ENCODE peak calls at places on chromosomes 12 and 14, in six cellular contexts. One of them, this sample, is unnamed. For H3K4me1, the result is how much of the 10 kb centered on the place peaks cover.

GRCh38 chr14:72781476-72782181 is 112.3 kb downstream of the DPF3 start:
- DNase-seq in HCT116: no peak
- DNase-seq in heart right ventricle: no peak
- DNase-seq in CD4-positive, alpha-beta memory T cell: no peak
- DNase-seq in A549: peak
- DNase-seq in pancreas: no peak
- DNase-seq in this sample: peak

GRCh38 chr12:110993425-110993824 is 73.0 kb upstream of the MYL2 start:
- DNase-seq in HCT116: no peak
- DNase-seq in heart right ventricle: no peak
- DNase-seq in CD4-positive, alpha-beta memory T cell: no peak
- DNase-seq in A549: peak
- DNase-seq in pancreas: no peak
- DNase-seq in this sample: no peak

GRCh38 chr12:100793182-100793581 is 1.4 kb upstream of the ANO4 start:
- DNase-seq in HCT116: peak
- DNase-seq in heart right ventricle: no peak
- DNase-seq in CD4-positive, alpha-beta memory T cell: no peak
- DNase-seq in A549: no peak
- DNase-seq in pancreas: no peak
- DNase-seq in this sample: no peak

GRCh38 chr12:14558377-14559051 is 9.2 kb downstream of the PLBD1 start:
- DNase-seq in HCT116: no peak
- DNase-seq in heart right ventricle: no peak
- DNase-seq in CD4-positive, alpha-beta memory T cell: no peak
- DNase-seq in A549: no peak
- DNase-seq in pancreas: no peak
- DNase-seq in this sample: no peak

GRCh38 chr14:92217956-92218355 is 96.2 kb downstream of the CPSF2 start:
- DNase-seq in HCT116: no peak
- DNase-seq in heart right ventricle: no peak
- DNase-seq in CD4-positive, alpha-beta memory T cell: no peak
- DNase-seq in A549: no peak
- DNase-seq in pancreas: no peak
- DNase-seq in this sample: no peak

GRCh38 chr14:104827173-104828055 is 26.5 kb downstream of the ZBTB42 start:
- DNase-seq in HCT116: peak
- DNase-seq in heart right ventricle: peak
- DNase-seq in CD4-positive, alpha-beta memory T cell: peak
- DNase-seq in A549: peak
- DNase-seq in pancreas: no peak
- DNase-seq in this sample: peak

GRCh38 chr14:104146651-104147345 is 8.4 kb downstream of the KIF26A start:
- DNase-seq in HCT116: no peak
- DNase-seq in heart right ventricle: no peak
- DNase-seq in CD4-positive, alpha-beta memory T cell: no peak
- DNase-seq in A549: no peak
- DNase-seq in pancreas: no peak
- DNase-seq in this sample: no peak

GRCh38 chr12:120453060-120453761 is 7.0 kb downstream of the GATC start:
- DNase-seq in HCT116: no peak
- DNase-seq in heart right ventricle: no peak
- DNase-seq in CD4-positive, alpha-beta memory T cell: no peak
- DNase-seq in A549: no peak
- DNase-seq in pancreas: no peak
- DNase-seq in this sample: no peak

GRCh38 chr12:45619736-45620135 is 109.8 kb upstream of the ARID2 start:
- DNase-seq in HCT116: no peak
- DNase-seq in heart right ventricle: no peak
- DNase-seq in CD4-positive, alpha-beta memory T cell: no peak
- DNase-seq in A549: no peak
- DNase-seq in pancreas: no peak
- DNase-seq in this sample: no peak

GRCh38 chr14:106044949-106045596 is 518.7 kb downstream of the TMEM121 start:
- DNase-seq in HCT116: peak
- DNase-seq in heart right ventricle: peak
- DNase-seq in CD4-positive, alpha-beta memory T cell: peak
- DNase-seq in A549: peak
- DNase-seq in pancreas: peak
- DNase-seq in this sample: no peak

GRCh38 chr14:73467377-73467776 is 9.0 kb upstream of the NUMB start:
- DNase-seq in HCT116: no peak
- DNase-seq in heart right ventricle: no peak
- DNase-seq in CD4-positive, alpha-beta memory T cell: no peak
- DNase-seq in A549: no peak
- DNase-seq in pancreas: no peak
- DNase-seq in this sample: no peak

GRCh38 chr12:120640840-120641833 is 711 bp downstream of the CABP1 start:
- DNase-seq in HCT116: no peak
- DNase-seq in heart right ventricle: peak
- DNase-seq in CD4-positive, alpha-beta memory T cell: peak
- DNase-seq in A549: peak
- DNase-seq in pancreas: peak
- DNase-seq in this sample: peak

GRCh38 chr14:52835122-52835903 is 43.9 kb upstream of the GNPNAT1 start:
- DNase-seq in HCT116: peak
- DNase-seq in heart right ventricle: no peak
- DNase-seq in CD4-positive, alpha-beta memory T cell: no peak
- DNase-seq in A549: peak
- DNase-seq in pancreas: no peak
- DNase-seq in this sample: peak

GRCh38 chr14:102131741-102132140 is 8.0 kb upstream of the WDR20 start:
- DNase-seq in HCT116: no peak
- DNase-seq in heart right ventricle: no peak
- DNase-seq in CD4-positive, alpha-beta memory T cell: no peak
- DNase-seq in A549: no peak
- DNase-seq in pancreas: no peak
- DNase-seq in this sample: no peak

GRCh38 chr14:64875350-64875749 is 4.4 kb downstream of the SPTB start:
- DNase-seq in HCT116: no peak
- DNase-seq in heart right ventricle: no peak
- DNase-seq in CD4-positive, alpha-beta memory T cell: no peak
- DNase-seq in A549: no peak
- DNase-seq in pancreas: no peak
- DNase-seq in this sample: no peak

GRCh38 chr12:80565276-80565675 is 121.2 kb downstream of the PTPRQ start:
- DNase-seq in HCT116: no peak
- DNase-seq in heart right ventricle: no peak
- DNase-seq in CD4-positive, alpha-beta memory T cell: no peak
- DNase-seq in A549: no peak
- DNase-seq in pancreas: no peak
- DNase-seq in this sample: no peak

GRCh38 chr12:1836854-1837411 is 16.6 kb downstream of the LRTM2 start:
- DNase-seq in HCT116: no peak
- DNase-seq in heart right ventricle: no peak
- DNase-seq in CD4-positive, alpha-beta memory T cell: no peak
- DNase-seq in A549: no peak
- DNase-seq in pancreas: no peak
- DNase-seq in this sample: no peak

GRCh38 chr12:31874961-31875608 is 84.1 kb upstream of the RESF1 start:
- DNase-seq in HCT116: no peak
- DNase-seq in heart right ventricle: peak
- DNase-seq in CD4-positive, alpha-beta memory T cell: peak
- DNase-seq in A549: peak
- DNase-seq in pancreas: peak
- DNase-seq in this sample: no peak

GRCh38 chr12:74365178-74365964 is 172.3 kb upstream of the ATXN7L3B start:
- DNase-seq in HCT116: no peak
- DNase-seq in heart right ventricle: no peak
- DNase-seq in CD4-positive, alpha-beta memory T cell: no peak
- DNase-seq in A549: peak
- DNase-seq in pancreas: no peak
- DNase-seq in this sample: no peak

GRCh38 chr14:56065621-56066295 is 52.5 kb upstream of the PELI2 start:
- DNase-seq in HCT116: no peak
- DNase-seq in heart right ventricle: no peak
- DNase-seq in CD4-positive, alpha-beta memory T cell: no peak
- DNase-seq in A549: no peak
- DNase-seq in pancreas: no peak
- DNase-seq in this sample: no peak

GRCh38 chr14:93013368-93013719 is 90.4 kb downstream of the CHGA start:
- DNase-seq in HCT116: no peak
- DNase-seq in heart right ventricle: no peak
- DNase-seq in CD4-positive, alpha-beta memory T cell: no peak
- DNase-seq in A549: no peak
- DNase-seq in pancreas: no peak
- DNase-seq in this sample: no peak

GRCh38 chr12:50317198-50317597 is 33.9 kb upstream of the LIMA1 start:
- DNase-seq in HCT116: no peak
- DNase-seq in heart right ventricle: no peak
- DNase-seq in CD4-positive, alpha-beta memory T cell: no peak
- DNase-seq in A549: peak
- DNase-seq in pancreas: no peak
- DNase-seq in this sample: no peak

GRCh38 chr14:85534435-85534834 is 4.5 kb downstream of the FLRT2 start:
- DNase-seq in HCT116: no peak
- DNase-seq in heart right ventricle: no peak
- DNase-seq in CD4-positive, alpha-beta memory T cell: no peak
- DNase-seq in A549: no peak
- DNase-seq in pancreas: peak
- DNase-seq in this sample: no peak

GRCh38 chr14:68687746-68688145 is 105.1 kb downstream of the ZFP36L1 start:
- DNase-seq in HCT116: peak
- DNase-seq in heart right ventricle: no peak
- DNase-seq in CD4-positive, alpha-beta memory T cell: no peak
- DNase-seq in A549: peak
- DNase-seq in pancreas: no peak
- DNase-seq in this sample: no peak

GRCh38 chr12:93502802-93503623 is 35.7 kb downstream of the MRPL42 start:
- DNase-seq in HCT116: peak
- DNase-seq in heart right ventricle: peak
- DNase-seq in CD4-positive, alpha-beta memory T cell: peak
- DNase-seq in A549: peak
- DNase-seq in pancreas: peak
- DNase-seq in this sample: peak

GRCh38 chr12:4030938-4031702 is 157.9 kb upstream of the PARP11 start:
- DNase-seq in HCT116: peak
- DNase-seq in heart right ventricle: peak
- DNase-seq in CD4-positive, alpha-beta memory T cell: peak
- DNase-seq in A549: peak
- DNase-seq in pancreas: peak
- DNase-seq in this sample: peak

GRCh38 chr12:188910-189621 is 24.9 kb downstream of the SLC6A12 start:
- DNase-seq in HCT116: no peak
- DNase-seq in heart right ventricle: peak
- DNase-seq in CD4-positive, alpha-beta memory T cell: peak
- DNase-seq in A549: peak
- DNase-seq in pancreas: no peak
- DNase-seq in this sample: no peak

GRCh38 chr12:98758331-98758730 is 113.2 kb downstream of the APAF1 start:
- DNase-seq in HCT116: no peak
- DNase-seq in heart right ventricle: no peak
- DNase-seq in CD4-positive, alpha-beta memory T cell: no peak
- DNase-seq in A549: no peak
- DNase-seq in pancreas: no peak
- DNase-seq in this sample: no peak

GRCh38 chr12:124428136-124428791 is 133.4 kb downstream of the RFLNA start:
- DNase-seq in HCT116: no peak
- DNase-seq in heart right ventricle: no peak
- DNase-seq in CD4-positive, alpha-beta memory T cell: no peak
- DNase-seq in A549: no peak
- DNase-seq in pancreas: no peak
- DNase-seq in this sample: no peak

GRCh38 chr14:76022991-76023390 is 37.4 kb downstream of the IFT43 start:
- DNase-seq in HCT116: no peak
- DNase-seq in heart right ventricle: no peak
- DNase-seq in CD4-positive, alpha-beta memory T cell: no peak
- DNase-seq in A549: no peak
- DNase-seq in pancreas: no peak
- DNase-seq in this sample: no peak

GRCh38 chr12:26185532-26186320 is 9.6 kb upstream of the SSPN start:
- DNase-seq in HCT116: no peak
- DNase-seq in heart right ventricle: no peak
- DNase-seq in CD4-positive, alpha-beta memory T cell: no peak
- DNase-seq in A549: no peak
- DNase-seq in pancreas: no peak
- DNase-seq in this sample: no peak

GRCh38 chr14:34912182-34912581 is 37.0 kb upstream of the BAZ1A start:
- DNase-seq in HCT116: no peak
- DNase-seq in heart right ventricle: no peak
- DNase-seq in CD4-positive, alpha-beta memory T cell: no peak
- DNase-seq in A549: peak
- DNase-seq in pancreas: no peak
- DNase-seq in this sample: no peak

GRCh38 chr14:74567646-74568379 is 44.2 kb downstream of the LTBP2 start:
- DNase-seq in HCT116: no peak
- DNase-seq in heart right ventricle: no peak
- DNase-seq in CD4-positive, alpha-beta memory T cell: no peak
- DNase-seq in A549: no peak
- DNase-seq in pancreas: no peak
- DNase-seq in this sample: no peak

GRCh38 chr14:89254201-89254919 is 162.7 kb downstream of the FOXN3 start:
- DNase-seq in HCT116: no peak
- DNase-seq in heart right ventricle: no peak
- DNase-seq in CD4-positive, alpha-beta memory T cell: no peak
- DNase-seq in A549: no peak
- DNase-seq in pancreas: no peak
- DNase-seq in this sample: no peak

GRCh38 chr12:95217377-95218163 is at the start of the genes FGD6 and VEZT:
- DNase-seq in HCT116: peak
- DNase-seq in heart right ventricle: peak
- DNase-seq in CD4-positive, alpha-beta memory T cell: peak
- DNase-seq in A549: peak
- DNase-seq in pancreas: peak
- DNase-seq in this sample: peak
- H3K27ac ChIP-seq in HCT116: peak
- H3K27ac ChIP-seq in heart right ventricle: peak
- H3K27ac ChIP-seq in CD4-positive, alpha-beta memory T cell: peak
- H3K27ac ChIP-seq in A549: peak
- H3K27ac ChIP-seq in pancreas: peak
- H3K27ac ChIP-seq in this sample: peak

GRCh38 chr12:47273191-47273626 is 193.4 kb upstream of the AMIGO2 start:
- DNase-seq in HCT116: no peak
- DNase-seq in heart right ventricle: no peak
- DNase-seq in CD4-positive, alpha-beta memory T cell: no peak
- DNase-seq in A549: peak
- DNase-seq in pancreas: no peak
- DNase-seq in this sample: no peak
- H3K4me1 ChIP-seq in HCT116: under half
- H3K4me1 ChIP-seq in heart right ventricle: under half
- H3K4me1 ChIP-seq in CD4-positive, alpha-beta memory T cell: half or more
- H3K4me1 ChIP-seq in A549: half or more
- H3K4me1 ChIP-seq in pancreas: under half
- H3K4me1 ChIP-seq in this sample: under half

GRCh38 chr12:6372403-6373003 is 2.9 kb downstream of the SCNN1A start:
- DNase-seq in HCT116: peak
- DNase-seq in heart right ventricle: no peak
- DNase-seq in CD4-positive, alpha-beta memory T cell: no peak
- DNase-seq in A549: peak
- DNase-seq in pancreas: no peak
- DNase-seq in this sample: peak
- H3K27ac ChIP-seq in HCT116: peak
- H3K27ac ChIP-seq in heart right ventricle: no peak
- H3K27ac ChIP-seq in CD4-positive, alpha-beta memory T cell: no peak
- H3K27ac ChIP-seq in A549: peak
- H3K27ac ChIP-seq in pancreas: no peak
- H3K27ac ChIP-seq in this sample: no peak

GRCh38 chr12:48104531-48104930 is 1.3 kb downstream of the SENP1 start:
- DNase-seq in HCT116: no peak
- DNase-seq in heart right ventricle: no peak
- DNase-seq in CD4-positive, alpha-beta memory T cell: no peak
- DNase-seq in A549: no peak
- DNase-seq in pancreas: no peak
- DNase-seq in this sample: no peak
- H3K4me1 ChIP-seq in HCT116: under half
- H3K4me1 ChIP-seq in heart right ventricle: under half
- H3K4me1 ChIP-seq in CD4-positive, alpha-beta memory T cell: under half
- H3K4me1 ChIP-seq in A549: under half
- H3K4me1 ChIP-seq in pancreas: under half
- H3K4me1 ChIP-seq in this sample: under half

This sample was measured in lung.